ENCODE peak calls at places on chromosome X, in seven cellular contexts. R is IMR-90, P is trophoblast cell, D is neuronal stem cell, S is mesenchymal stem cell, B is H9, H is H1. V is an unnamed sample.

GRCh38 chrX:72644946-72645345 is 69.2 kb downstream of the PHKA1 start:
- DNase-seq in R (no peak), P (no peak), D (no peak), S (no peak), B (no peak), H (no peak), V (peak)

GRCh38 chrX:150486011-150486410 is 82.4 kb upstream of the MTM1 start:
- DNase-seq in R (peak), P (peak), D (no peak), S (peak), B (peak), H (no peak), V (peak)

GRCh38 chrX:111302284-111302683 is 32.0 kb upstream of the CAPN6 start:
- DNase-seq in R (no peak), P (no peak), D (no peak), S (no peak), B (no peak), H (no peak), V (no peak)

GRCh38 chrX:113422323-113422722 is 581.7 kb upstream of the AMOT start:
- DNase-seq in R (no peak), P (no peak), D (no peak), S (no peak), B (no peak), H (no peak), V (no peak)

GRCh38 chrX:154793084-154793483 is 12.2 kb downstream of the MPP1 start:
- DNase-seq in R (no peak), P (no peak), D (no peak), S (no peak), B (no peak), H (no peak), V (no peak)

GRCh38 chrX:10660171-10660570 is 39.8 kb upstream of the MID1 start:
- DNase-seq in R (no peak), P (no peak), D (peak), S (no peak), B (peak), H (peak), V (peak)

GRCh38 chrX:150649096-150649870 is 43.9 kb upstream of the MTMR1 start:
- DNase-seq in R (peak), P (no peak), D (no peak), S (peak), B (no peak), H (no peak), V (no peak)

GRCh38 chrX:74277846-74278245 is 26.1 kb upstream of the ZCCHC13 start:
- DNase-seq in R (no peak), P (no peak), D (no peak), S (no peak), B (no peak), H (no peak), V (no peak)

GRCh38 chrX:131821945-131822622 is 201.0 kb upstream of the STK26 start:
- DNase-seq in R (peak), P (no peak), D (no peak), S (no peak), B (no peak), H (no peak), V (no peak)

GRCh38 chrX:11180571-11180970 is 69.4 kb downstream of the HCCS start:
- DNase-seq in R (no peak), P (no peak), D (no peak), S (no peak), B (no peak), H (no peak), V (no peak)

GRCh38 chrX:27915617-27916016 is 65.6 kb downstream of the DCAF8L1 start:
- DNase-seq in R (peak), P (no peak), D (no peak), S (peak), B (no peak), H (no peak), V (no peak)

GRCh38 chrX:27910412-27910811 is 70.8 kb downstream of the DCAF8L1 start:
- DNase-seq in R (no peak), P (no peak), D (no peak), S (no peak), B (no peak), H (no peak), V (no peak)
- H4K8ac ChIP-seq in R (no peak), P (no peak), D (no peak), S (no peak), B (no peak), H (no peak), V (no peak)

GRCh38 chrX:45756562-45756961 is 555.9 kb upstream of the DIPK2B start:
- DNase-seq in R (no peak), P (no peak), D (no peak), S (peak), B (no peak), H (no peak), V (no peak)
- H4K8ac ChIP-seq in R (no peak), P (no peak), D (no peak), S (no peak), B (no peak), H (no peak), V (no peak)

GRCh38 chrX:18643243-18643642 is 28.7 kb downstream of the RS1 start:
- DNase-seq in R (no peak), P (no peak), D (no peak), S (no peak), B (no peak), H (no peak), V (no peak)

GRCh38 chrX:18640686-18641085 is 31.2 kb downstream of the RS1 start:
- DNase-seq in R (no peak), P (no peak), D (peak), S (no peak), B (peak), H (no peak), V (peak)

GRCh38 chrX:18643853-18644252 is 28.1 kb downstream of the RS1 start:
- DNase-seq in R (no peak), P (no peak), D (no peak), S (no peak), B (no peak), H (no peak), V (no peak)

GRCh38 chrX:18638397-18638796 is 33.5 kb downstream of the RS1 start:
- DNase-seq in R (no peak), P (no peak), D (no peak), S (no peak), B (no peak), H (no peak), V (no peak)

GRCh38 chrX:18639280-18639679 is 32.6 kb downstream of the RS1 start:
- DNase-seq in R (no peak), P (no peak), D (no peak), S (no peak), B (no peak), H (no peak), V (no peak)
- H4K8ac ChIP-seq in R (no peak), P (no peak), D (no peak), S (no peak), B (no peak), H (no peak), V (no peak)

DNA sequence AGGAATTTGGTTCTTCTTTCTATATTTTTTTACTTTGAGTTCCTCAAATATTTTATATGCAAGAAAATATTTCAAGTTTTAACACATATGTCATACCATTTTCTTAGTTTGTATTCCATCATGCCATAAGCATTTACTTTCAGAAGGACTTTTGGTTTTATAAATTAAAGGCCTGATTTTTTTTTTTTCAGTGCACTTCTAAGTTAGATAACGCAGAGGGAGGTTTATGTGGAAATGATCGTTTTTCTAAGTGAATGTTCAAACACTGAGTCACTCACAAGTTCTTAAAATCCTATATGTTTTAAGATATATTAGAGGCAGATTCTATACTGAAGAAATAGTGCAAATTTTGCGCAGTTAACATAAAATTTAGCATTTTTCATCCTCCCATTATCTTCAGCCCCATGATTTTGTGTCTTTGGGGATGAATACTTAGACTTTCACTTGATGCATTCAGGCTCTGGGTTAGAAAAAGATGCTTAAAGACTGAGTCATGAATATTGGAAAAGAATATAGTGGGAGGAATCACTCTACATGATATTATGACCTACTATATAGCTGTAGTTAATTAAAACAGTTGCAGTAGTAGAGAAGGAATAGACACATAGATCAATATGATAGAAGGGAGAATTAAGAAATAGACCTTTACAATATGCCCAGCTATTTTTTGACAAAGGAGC is 54.9 kb downstream of the COL4A5 start:
- DNase-seq in R (peak), P (no peak), D (no peak), S (peak), B (no peak), H (no peak), V (no peak)
- H4K8ac ChIP-seq in R (no peak), P (no peak), D (no peak), S (no peak), B (no peak), H (no peak), V (no peak)

DNA sequence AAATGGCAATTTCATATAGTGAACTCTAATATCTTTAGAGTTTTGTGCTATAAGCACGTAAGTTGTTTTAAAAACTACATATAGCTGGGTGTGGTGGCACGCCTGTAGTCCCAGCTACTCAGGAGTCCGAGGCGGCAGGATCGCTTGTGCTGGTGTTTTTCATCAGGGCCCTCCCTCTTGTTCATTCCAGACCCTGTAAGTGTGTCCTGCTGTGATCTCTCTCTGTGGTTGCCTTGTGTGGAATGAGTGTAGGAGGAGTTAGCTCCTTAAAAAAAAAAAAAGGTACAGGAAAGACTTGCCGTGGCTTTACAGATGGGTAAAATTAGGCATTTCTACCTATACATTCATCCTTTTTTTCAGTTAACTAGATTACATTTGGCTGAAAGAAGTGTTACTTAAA is 35.4 kb downstream of the RBBP7 start:
- DNase-seq in R (no peak), P (no peak), D (no peak), S (no peak), B (no peak), H (no peak), V (peak)
- H4K8ac ChIP-seq in R (no peak), P (no peak), D (no peak), S (no peak), B (no peak), H (no peak), V (no peak)